ENCODE peak calls at places on chromosomes 6 and 20, in four cellular contexts. L is EH; G is nephron progenitor cell; X is activated CD8-positive, alpha-beta memory T cell treated with anti-CD3 and anti-CD28 coated beads for 4 hours. J is an unnamed sample.

GRCh38 chr6:170473226-170473789 is 79.8 kb downstream of the PSMB1 start:
- DNase-seq in G (no peak), L (no peak), X (no peak), J (no peak)

GRCh38 chr6:78308025-78308424 is 559.3 kb upstream of the IRAK1BP1 start:
- DNase-seq in X (no peak), L (peak; percentile 9), G (no peak), J (no peak)

GRCh38 chr6:37628611-37629320 is 68.9 kb downstream of the MDGA1 start:
- DNase-seq in G (no peak), L (peak; percentile 64), X (no peak), J (no peak)

GRCh38 chr6:81606965-81607381 is 145.5 kb downstream of the TENT5A start:
- DNase-seq in L (peak; percentile 93), X (no peak), G (no peak), J (no peak)

GRCh38 chr6:16129623-16130243 is 847 bp downstream of the MYLIP start:
- DNase-seq in X (no peak), L (peak; percentile 11), G (no peak), J (no peak)

GRCh38 chr6:41040911-41041536 is 1.2 kb upstream of the TSPO2 start:
- DNase-seq in X (no peak), G (no peak), L (no peak), J (no peak)

GRCh38 chr6:141475269-141475668 is 657.5 kb upstream of the GJE1 start:
- DNase-seq in G (no peak), L (peak; percentile 21), X (no peak), J (no peak)

GRCh38 chr20:49568491-49569151 is 684 bp upstream of the PTGIS start:
- DNase-seq in G (peak; percentile 47), X (no peak), L (no peak), J (no peak)

GRCh38 chr6:7058250-7058923 is 49.4 kb upstream of the RREB1 start:
- DNase-seq in G (no peak), X (no peak), L (peak; percentile 95), J (peak; percentile 38)

GRCh38 chr6:28311139-28311823 is 24.7 kb downstream of the ZSCAN31 start:
- DNase-seq in X (no peak), G (no peak), L (no peak), J (no peak)

GRCh38 chr6:56652994-56653393 is 10.3 kb upstream of the DST start:
- DNase-seq in G (no peak), L (peak; percentile 84), X (no peak), J (no peak)

GRCh38 chr6:43878823-43879495 is 108.9 kb downstream of the VEGFA start:
- DNase-seq in X (no peak), G (no peak), L (peak; percentile 29), J (peak; percentile 5)

GRCh38 chr6:122286512-122286911 is 112.9 kb upstream of the HSF2 start:
- DNase-seq in L (no peak), X (no peak), G (no peak), J (no peak)

GRCh38 chr20:47336013-47336754 is 20.3 kb downstream of the ZMYND8 start:
- DNase-seq in L (peak; percentile 93), G (no peak), X (no peak), J (peak; percentile 71)

GRCh38 chr6:159833556-159833955 is 33.5 kb downstream of the PNLDC1 start:
- DNase-seq in X (no peak), L (peak; percentile 92), G (no peak), J (no peak)